ENCODE peak calls at places on chromosomes 13 and 19, in six cellular contexts. J, C, S, L, B and M are unnamed samples.

GRCh38 chr13:65401315-65401714 is 1828.8 kb downstream of the PCDH9 start:
- DNase-seq in L (no peak), B (no peak), J (no peak), C (no peak), S (no peak), M (no peak)

GRCh38 chr13:73058432-73058740 is 419 bp upstream of the KLF5 start:
- DNase-seq in C (no peak), J (no peak), L (peak), B (no peak), S (no peak), M (no peak)

GRCh38 chr19:58356236-58356970 is 3.1 kb upstream of the A1BG start:
- DNase-seq in S (no peak), C (no peak), J (peak), B (no peak), L (no peak), M (no peak)

GRCh38 chr13:29679357-29680050 is 84.0 kb upstream of the SLC7A1 start:
- DNase-seq in S (no peak), L (no peak), C (no peak), B (peak), J (no peak), M (no peak)

GRCh38 chr19:35249848-35250711 is 1.3 kb downstream of the LSR start:
- DNase-seq in J (no peak), S (peak), L (peak), B (no peak), C (no peak), M (no peak)

GRCh38 chr19:35715981-35716734 is 1.6 kb upstream of the KMT2B start:
- DNase-seq in C (no peak), S (peak), L (no peak), B (peak), J (no peak), M (no peak)

GRCh38 chr13:20173121-20173746 is 12.4 kb upstream of the GJA3 start:
- DNase-seq in S (no peak), J (no peak), L (no peak), C (no peak), B (no peak), M (no peak)

GRCh38 chr19:51366999-51367564 is 894 bp upstream of the ETFB start:
- DNase-seq in L (no peak), B (no peak), J (no peak), S (peak), C (no peak), M (no peak)

GRCh38 chr19:19022380-19022961 is 10.8 kb downstream of the SUGP2 start:
- DNase-seq in S (no peak), J (no peak), B (no peak), L (no peak), C (no peak), M (no peak)

GRCh38 chr13:73244486-73244885 is 185.7 kb downstream of the KLF5 start:
- DNase-seq in C (no peak), J (no peak), S (no peak), B (no peak), L (no peak), M (no peak)

GRCh38 chr19:28864577-28865042 is 348.3 kb downstream of the UQCRFS1 start:
- DNase-seq in L (no peak), B (no peak), C (no peak), J (no peak), S (peak), M (peak)

GRCh38 chr19:36023432-36023831 is 9.2 kb downstream of the CLIP3 start:
- DNase-seq in L (no peak), S (no peak), C (no peak), J (no peak), B (no peak), M (no peak)

GRCh38 chr13:102040812-102041211 is 361.0 kb downstream of the FGF14 start:
- DNase-seq in C (no peak), B (no peak), S (no peak), L (no peak), J (no peak), M (no peak)

GRCh38 chr13:21478881-21479808 is 20.0 kb upstream of the ZDHHC20 start:
- DNase-seq in S (no peak), C (no peak), B (peak), J (peak), L (peak), M (no peak)

GRCh38 chr13:26436914-26437313 is 120.6 kb upstream of the WASF3 start:
- DNase-seq in B (no peak), S (no peak), C (no peak), L (no peak), J (no peak), M (no peak)

GRCh38 chr13:39734952-39735351 is 79.5 kb downstream of the COG6 start:
- DNase-seq in B (no peak), S (no peak), J (no peak), L (no peak), C (no peak), M (no peak)

DNA sequence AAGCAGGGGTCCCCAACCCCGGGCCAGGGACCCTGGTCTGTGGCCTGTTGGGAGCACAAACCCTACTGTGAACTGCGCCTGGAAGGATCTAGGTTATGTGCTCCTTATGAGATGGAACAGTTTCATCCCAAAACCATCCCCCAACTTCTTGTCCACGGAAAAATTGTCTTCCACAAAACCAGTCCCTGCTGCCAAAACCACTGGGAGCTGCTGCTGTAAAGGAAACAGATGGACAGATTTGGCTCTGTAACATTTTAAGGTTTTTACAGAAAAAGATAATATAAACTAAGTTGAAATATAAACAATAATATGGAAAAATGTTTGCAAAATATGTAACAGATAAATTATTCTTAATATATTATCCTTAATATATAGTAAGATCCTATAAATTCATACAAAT is 73.7 kb downstream of the COG6 start:
- DNase-seq in S (no peak), B (peak), J (no peak), L (no peak), C (no peak), M (no peak)
- TF ChIP-seq CTCF in S (no peak), B (peak), J (no peak), L (no peak), C (no peak), M (no peak)

GRCh38 chr19:33312065-33312464 is 9.7 kb upstream of the CEBPA start:
- DNase-seq in J (no peak), B (no peak), L (no peak), C (no peak), S (no peak), M (no peak)

GRCh38 chr19:33311326-33311682 is 9.0 kb upstream of the CEBPA start:
- DNase-seq in B (no peak), C (no peak), L (no peak), S (peak), J (no peak), M (no peak)

GRCh38 chr19:33309826-33310225 is 7.5 kb upstream of the CEBPA start:
- DNase-seq in J (no peak), S (no peak), B (no peak), C (no peak), L (no peak), M (no peak)

GRCh38 chr19:33306853-33307792 is 4.8 kb upstream of the CEBPA start:
- DNase-seq in L (no peak), S (peak), J (no peak), B (no peak), C (no peak), M (peak)

GRCh38 chr19:33310606-33311325 is 8.4 kb upstream of the CEBPA start:
- DNase-seq in L (no peak), J (no peak), S (peak), C (no peak), B (no peak), M (peak)
- TF ChIP-seq CTCF in L (no peak), J (peak), S (no peak), C (no peak), B (no peak), M (peak)

GRCh38 chr19:12939908-12940533 is 1.6 kb downstream of the CALR start:
- DNase-seq in S (no peak), B (no peak), C (no peak), L (no peak), J (peak), M (no peak)

GRCh38 chr19:12937243-12938053 is 961 bp upstream of the CALR start:
- DNase-seq in B (no peak), S (no peak), L (peak), J (no peak), C (no peak), M (no peak)

GRCh38 chr19:12939292-12939606 is 840 bp downstream of the CALR start:
- DNase-seq in C (no peak), J (peak), B (peak), S (no peak), L (peak), M (no peak)

GRCh38 chr19:12938054-12938535 is 314 bp upstream of the CALR start:
- DNase-seq in J (peak), S (peak), C (peak), L (peak), B (peak), M (peak)

DNA sequence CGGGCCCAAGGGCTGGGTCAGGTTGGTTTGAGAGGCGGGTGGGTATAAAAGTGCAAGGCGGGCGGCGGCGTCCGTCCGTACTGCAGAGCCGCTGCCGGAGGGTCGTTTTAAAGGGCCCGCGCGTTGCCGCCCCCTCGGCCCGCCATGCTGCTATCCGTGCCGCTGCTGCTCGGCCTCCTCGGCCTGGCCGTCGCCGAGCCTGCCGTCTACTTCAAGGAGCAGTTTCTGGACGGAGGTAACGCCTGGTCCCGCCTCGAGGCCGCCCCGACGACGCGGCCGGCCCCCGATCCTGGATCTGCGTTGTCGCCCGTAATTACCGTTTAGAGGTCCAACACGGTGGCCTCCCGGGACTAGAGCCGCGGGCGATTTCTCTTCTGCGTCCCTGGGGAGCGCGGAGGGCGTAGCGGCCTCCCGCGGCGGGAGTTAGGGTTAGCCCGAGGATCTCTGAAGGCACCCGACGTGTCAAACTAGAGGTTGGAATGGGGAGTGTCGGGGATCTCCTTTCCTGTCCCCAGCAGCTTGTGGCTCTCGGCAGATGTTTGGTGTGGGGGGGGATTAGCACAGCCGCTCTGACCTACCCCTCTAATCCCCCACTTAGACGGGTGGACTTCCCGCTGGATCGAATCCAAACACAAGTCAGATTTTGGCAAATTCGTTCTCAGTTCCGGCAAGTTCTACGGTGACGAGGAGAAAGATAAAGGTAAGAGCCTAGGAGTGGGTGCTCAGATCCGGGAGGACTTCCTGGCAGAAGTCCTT is at the start of gene CALR:
- DNase-seq in J (peak), L (no peak), S (peak), C (no peak), B (peak), M (no peak)
- TF ChIP-seq CTCF in J (peak), L (no peak), S (no peak), C (peak), B (peak), M (no peak)

GRCh38 chr13:106569233-106570095 is 1.5 kb upstream of the ARGLU1 start:
- DNase-seq in S (no peak), C (no peak), B (no peak), J (peak), L (no peak), M (no peak)

GRCh38 chr13:106570354-106570822 is 2.5 kb upstream of the ARGLU1 start:
- DNase-seq in L (peak), S (peak), C (peak), J (peak), B (peak), M (peak)

GRCh38 chr13:106566682-106567420 is 1.1 kb downstream of the ARGLU1 start:
- DNase-seq in L (peak), B (peak), J (no peak), C (peak), S (peak), M (no peak)

GRCh38 chr13:106567421-106568224 is at the start of gene ARGLU1:
- DNase-seq in L (peak), C (peak), B (peak), J (peak), S (peak), M (peak)

GRCh38 chr13:106568225-106569003 is 477 bp upstream of the ARGLU1 start:
- DNase-seq in L (no peak), J (no peak), S (no peak), C (no peak), B (no peak), M (no peak)
- TF ChIP-seq CTCF in L (no peak), J (no peak), S (no peak), C (no peak), B (no peak), M (no peak)

GRCh38 chr19:40245506-40246128 is 19.1 kb upstream of the CCNP start:
- DNase-seq in J (no peak), S (no peak), L (no peak), B (no peak), C (no peak), M (no peak)
- TF ChIP-seq CTCF in J (no peak), S (no peak), L (no peak), B (no peak), C (no peak), M (no peak)

GRCh38 chr13:91817250-91817649 is 418.8 kb downstream of the GPC5 start:
- DNase-seq in L (no peak), C (no peak), S (no peak), J (no peak), B (peak), M (no peak)
- TF ChIP-seq CTCF in L (no peak), C (no peak), S (no peak), J (no peak), B (peak), M (peak)